ENCODE peak calls at places on chromosomes 4 and X, in nine cellular contexts. One of them, this sample, is unnamed.

GRCh38 chr4:87975466-87975865 is at the start of gene SPP1:
- DNase-seq in GM04504: no peak
- DNase-seq in foreskin fibroblast: peak
- DNase-seq in NCI-H774: no peak
- DNase-seq in activated CD8-positive, alpha-beta memory T cell treated with anti-CD3 and anti-CD28 coated beads, Interleukin-2, amount 50 U/mL, for 48 hours: no peak
- DNase-seq in nephron progenitor cell: peak
- DNase-seq in EH: peak
- DNase-seq in tibial nerve: no peak
- DNase-seq in stimulated activated CD4-positive, alpha-beta T cell treated with anti-CD3 and anti-CD28 coated beads, Interleukin-2, amount 100 ng/mL, for 48 hours: no peak
- DNase-seq in this sample: peak

GRCh38 chrX:110795645-110796510 is at the start of gene CHRDL1:
- DNase-seq in GM04504: no peak
- DNase-seq in foreskin fibroblast: peak
- DNase-seq in NCI-H774: peak
- DNase-seq in activated CD8-positive, alpha-beta memory T cell treated with anti-CD3 and anti-CD28 coated beads, Interleukin-2, amount 50 U/mL, for 48 hours: no peak
- DNase-seq in nephron progenitor cell: peak
- DNase-seq in EH: no peak
- DNase-seq in tibial nerve: peak
- DNase-seq in stimulated activated CD4-positive, alpha-beta T cell treated with anti-CD3 and anti-CD28 coated beads, Interleukin-2, amount 100 ng/mL, for 48 hours: no peak
- DNase-seq in this sample: no peak

GRCh38 chr4:25172964-25173917 is 13.0 kb upstream of the SEPSECS start:
- DNase-seq in GM04504: peak
- DNase-seq in foreskin fibroblast: peak
- DNase-seq in NCI-H774: no peak
- DNase-seq in activated CD8-positive, alpha-beta memory T cell treated with anti-CD3 and anti-CD28 coated beads, Interleukin-2, amount 50 U/mL, for 48 hours: no peak
- DNase-seq in nephron progenitor cell: no peak
- DNase-seq in EH: peak
- DNase-seq in tibial nerve: peak
- DNase-seq in stimulated activated CD4-positive, alpha-beta T cell treated with anti-CD3 and anti-CD28 coated beads, Interleukin-2, amount 100 ng/mL, for 48 hours: no peak
- DNase-seq in this sample: no peak

GRCh38 chrX:130770615-130771014 is 132.4 kb downstream of the ENOX2 start:
- DNase-seq in GM04504: peak
- DNase-seq in foreskin fibroblast: peak
- DNase-seq in NCI-H774: no peak
- DNase-seq in activated CD8-positive, alpha-beta memory T cell treated with anti-CD3 and anti-CD28 coated beads, Interleukin-2, amount 50 U/mL, for 48 hours: no peak
- DNase-seq in nephron progenitor cell: no peak
- DNase-seq in EH: peak
- DNase-seq in tibial nerve: no peak
- DNase-seq in stimulated activated CD4-positive, alpha-beta T cell treated with anti-CD3 and anti-CD28 coated beads, Interleukin-2, amount 100 ng/mL, for 48 hours: no peak
- DNase-seq in this sample: no peak

GRCh38 chr4:83704786-83705185 is 168.9 kb downstream of the GPAT3 start:
- DNase-seq in GM04504: no peak
- DNase-seq in foreskin fibroblast: no peak
- DNase-seq in NCI-H774: no peak
- DNase-seq in activated CD8-positive, alpha-beta memory T cell treated with anti-CD3 and anti-CD28 coated beads, Interleukin-2, amount 50 U/mL, for 48 hours: no peak
- DNase-seq in nephron progenitor cell: no peak
- DNase-seq in EH: no peak
- DNase-seq in tibial nerve: no peak
- DNase-seq in stimulated activated CD4-positive, alpha-beta T cell treated with anti-CD3 and anti-CD28 coated beads, Interleukin-2, amount 100 ng/mL, for 48 hours: no peak
- DNase-seq in this sample: no peak

GRCh38 chrX:102746134-102746584 is 25.6 kb downstream of the GPRASP3 start:
- DNase-seq in GM04504: no peak
- DNase-seq in foreskin fibroblast: peak
- DNase-seq in NCI-H774: no peak
- DNase-seq in activated CD8-positive, alpha-beta memory T cell treated with anti-CD3 and anti-CD28 coated beads, Interleukin-2, amount 50 U/mL, for 48 hours: peak
- DNase-seq in nephron progenitor cell: peak
- DNase-seq in EH: peak
- DNase-seq in tibial nerve: no peak
- DNase-seq in stimulated activated CD4-positive, alpha-beta T cell treated with anti-CD3 and anti-CD28 coated beads, Interleukin-2, amount 100 ng/mL, for 48 hours: no peak
- DNase-seq in this sample: no peak

GRCh38 chr4:182022899-182023298 is 220.3 kb upstream of the TENM3 start:
- DNase-seq in GM04504: no peak
- DNase-seq in foreskin fibroblast: no peak
- DNase-seq in NCI-H774: peak
- DNase-seq in activated CD8-positive, alpha-beta memory T cell treated with anti-CD3 and anti-CD28 coated beads, Interleukin-2, amount 50 U/mL, for 48 hours: no peak
- DNase-seq in nephron progenitor cell: no peak
- DNase-seq in EH: peak
- DNase-seq in tibial nerve: no peak
- DNase-seq in stimulated activated CD4-positive, alpha-beta T cell treated with anti-CD3 and anti-CD28 coated beads, Interleukin-2, amount 100 ng/mL, for 48 hours: no peak
- DNase-seq in this sample: no peak

GRCh38 chr4:7787681-7788141 is 151.9 kb downstream of the AFAP1 start:
- DNase-seq in GM04504: no peak
- DNase-seq in foreskin fibroblast: no peak
- DNase-seq in NCI-H774: no peak
- DNase-seq in activated CD8-positive, alpha-beta memory T cell treated with anti-CD3 and anti-CD28 coated beads, Interleukin-2, amount 50 U/mL, for 48 hours: no peak
- DNase-seq in nephron progenitor cell: no peak
- DNase-seq in EH: no peak
- DNase-seq in tibial nerve: no peak
- DNase-seq in stimulated activated CD4-positive, alpha-beta T cell treated with anti-CD3 and anti-CD28 coated beads, Interleukin-2, amount 100 ng/mL, for 48 hours: no peak
- DNase-seq in this sample: no peak

GRCh38 chr4:67558493-67558892 is at the start of gene STAP1:
- DNase-seq in GM04504: no peak
- DNase-seq in foreskin fibroblast: no peak
- DNase-seq in NCI-H774: no peak
- DNase-seq in activated CD8-positive, alpha-beta memory T cell treated with anti-CD3 and anti-CD28 coated beads, Interleukin-2, amount 50 U/mL, for 48 hours: no peak
- DNase-seq in nephron progenitor cell: no peak
- DNase-seq in EH: no peak
- DNase-seq in tibial nerve: no peak
- DNase-seq in stimulated activated CD4-positive, alpha-beta T cell treated with anti-CD3 and anti-CD28 coated beads, Interleukin-2, amount 100 ng/mL, for 48 hours: no peak
- DNase-seq in this sample: no peak